ENCODE peak calls at places on chromosomes 13 and 19, in four cellular contexts. One of them, this sample, is unnamed.

GRCh38 chr19:9914315-9915207 is 21.8 kb downstream of the OLFM2 start:
- DNase-seq in breast epithelium: peak
- DNase-seq in sigmoid colon: peak
- DNase-seq in endothelial cell of umbilical vein: peak
- DNase-seq in this sample: no peak

GRCh38 chr13:113832631-113833030 is 31.2 kb downstream of the GAS6 start:
- DNase-seq in breast epithelium: no peak
- DNase-seq in sigmoid colon: no peak
- DNase-seq in endothelial cell of umbilical vein: no peak
- DNase-seq in this sample: no peak

GRCh38 chr19:12789904-12790619 is 1.2 kb upstream of the JUNB start:
- DNase-seq in endothelial cell of umbilical vein: peak
- DNase-seq in sigmoid colon: peak
- DNase-seq in breast epithelium: peak
- DNase-seq in this sample: peak

GRCh38 chr13:29925457-29925856 is 75.0 kb upstream of the UBL3 start:
- DNase-seq in breast epithelium: peak
- DNase-seq in sigmoid colon: peak
- DNase-seq in endothelial cell of umbilical vein: peak
- DNase-seq in this sample: peak

GRCh38 chr13:66559093-66559492 is 671.0 kb downstream of the PCDH9 start:
- DNase-seq in endothelial cell of umbilical vein: no peak
- DNase-seq in breast epithelium: no peak
- DNase-seq in sigmoid colon: no peak
- DNase-seq in this sample: no peak

GRCh38 chr13:32427852-32428580 is at the start of gene N4BP2L1:
- DNase-seq in breast epithelium: peak
- DNase-seq in sigmoid colon: peak
- DNase-seq in endothelial cell of umbilical vein: peak
- DNase-seq in this sample: peak

GRCh38 chr19:40191836-40192646 is 815 bp downstream of the MAP3K10 start:
- DNase-seq in breast epithelium: no peak
- DNase-seq in endothelial cell of umbilical vein: peak
- DNase-seq in sigmoid colon: peak
- DNase-seq in this sample: no peak

GRCh38 chr13:80386592-80386991 is 45.7 kb upstream of the SPRY2 start:
- DNase-seq in endothelial cell of umbilical vein: peak
- DNase-seq in sigmoid colon: no peak
- DNase-seq in breast epithelium: no peak
- DNase-seq in this sample: no peak

GRCh38 chr13:58191754-58192153 is 560.2 kb downstream of the PCDH17 start:
- DNase-seq in endothelial cell of umbilical vein: no peak
- DNase-seq in sigmoid colon: no peak
- DNase-seq in breast epithelium: no peak
- DNase-seq in this sample: no peak

GRCh38 chr19:9054768-9055167 is 32.1 kb upstream of the OR1M1 start:
- DNase-seq in endothelial cell of umbilical vein: no peak
- DNase-seq in breast epithelium: peak
- DNase-seq in sigmoid colon: no peak
- DNase-seq in this sample: no peak

GRCh38 chr13:110001622-110002275 is 215.4 kb upstream of the IRS2 start:
- DNase-seq in breast epithelium: no peak
- DNase-seq in sigmoid colon: no peak
- DNase-seq in endothelial cell of umbilical vein: no peak
- DNase-seq in this sample: no peak

GRCh38 chr19:45311640-45312039 is 11.0 kb downstream of the CKM start:
- DNase-seq in endothelial cell of umbilical vein: no peak
- DNase-seq in sigmoid colon: no peak
- DNase-seq in breast epithelium: no peak
- DNase-seq in this sample: no peak

DNA sequence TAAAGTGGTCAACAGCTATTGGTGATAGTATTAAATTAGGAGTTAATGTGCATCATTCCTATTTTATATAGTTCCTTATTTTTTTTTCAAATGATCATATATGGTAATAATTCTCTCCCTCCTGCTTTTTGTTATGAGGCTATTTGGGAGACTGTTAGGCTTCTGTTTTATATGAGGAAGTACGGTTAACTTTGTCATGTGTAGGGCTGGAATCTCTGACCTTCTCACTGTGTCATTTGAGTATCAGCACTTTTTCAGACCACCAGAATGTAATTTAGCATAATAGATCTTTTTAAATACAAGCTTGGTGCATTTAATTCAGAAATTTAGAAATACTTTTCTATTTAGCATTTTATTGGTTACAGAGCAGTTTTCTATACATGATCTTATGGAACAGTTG is 7.7 kb downstream of the DGKH start:
- DNase-seq in sigmoid colon: no peak
- DNase-seq in endothelial cell of umbilical vein: no peak
- DNase-seq in breast epithelium: no peak
- DNase-seq in this sample: no peak
- H3K4me3 ChIP-seq in sigmoid colon: no peak
- H3K4me3 ChIP-seq in endothelial cell of umbilical vein: no peak
- H3K4me3 ChIP-seq in breast epithelium: no peak
- H3K4me3 ChIP-seq in this sample: no peak

DNA sequence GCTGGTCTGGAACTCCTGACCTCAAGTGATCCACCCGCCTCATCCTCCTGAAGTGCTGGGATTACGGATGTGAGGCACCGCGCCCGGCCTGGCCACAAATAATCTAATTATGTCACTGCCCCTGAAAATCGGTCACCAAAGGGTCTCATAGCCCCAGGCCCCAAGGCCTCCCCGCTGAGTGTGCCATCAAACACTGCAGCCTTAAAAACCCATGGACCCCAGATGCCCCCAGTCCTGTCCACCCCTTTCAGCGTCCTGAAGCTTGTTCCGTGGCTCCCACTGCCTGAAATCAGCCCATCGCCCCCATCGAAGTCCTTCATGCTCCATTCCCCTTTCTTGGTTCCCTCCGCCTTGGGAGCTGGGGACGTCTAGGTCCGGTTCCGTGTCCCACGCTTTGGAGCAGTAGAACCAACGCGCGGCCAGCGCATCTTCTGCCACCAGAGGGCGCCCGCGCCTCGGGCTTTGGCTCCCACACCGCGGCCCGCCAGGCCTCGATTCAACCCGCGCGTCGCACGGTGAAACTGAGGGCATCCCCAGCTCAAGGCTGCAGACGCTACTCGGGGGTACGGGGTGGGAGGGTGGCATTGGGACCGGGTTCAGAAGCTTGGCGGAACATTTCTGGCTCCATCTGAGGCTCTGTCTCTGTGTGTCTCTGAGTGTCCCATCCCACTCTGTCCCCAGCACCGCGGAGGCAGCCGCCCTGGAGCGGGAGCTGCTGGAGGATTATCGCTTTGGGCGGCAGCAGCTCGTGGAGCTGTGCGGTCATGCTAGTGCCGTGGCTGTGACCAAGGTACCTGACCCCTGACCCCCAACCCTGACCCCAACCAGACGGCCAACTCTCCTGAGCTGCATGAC is 3.5 kb downstream of the YJEFN3 start:
- DNase-seq in breast epithelium: peak
- DNase-seq in sigmoid colon: peak
- DNase-seq in endothelial cell of umbilical vein: peak
- DNase-seq in this sample: no peak
- TF ChIP-seq POLR2AphosphoS5 in breast epithelium: peak
- TF ChIP-seq POLR2AphosphoS5 in sigmoid colon: peak
- TF ChIP-seq POLR2AphosphoS5 in endothelial cell of umbilical vein: no peak
- TF ChIP-seq POLR2AphosphoS5 in this sample: peak

GRCh38 chr19:11479090-11479469 is 1.8 kb downstream of the ELAVL3 start:
- DNase-seq in breast epithelium: no peak
- DNase-seq in sigmoid colon: no peak
- DNase-seq in endothelial cell of umbilical vein: no peak
- DNase-seq in this sample: no peak

GRCh38 chr19:11480927-11481776 is at the start of gene ELAVL3:
- DNase-seq in breast epithelium: no peak
- DNase-seq in sigmoid colon: no peak
- DNase-seq in endothelial cell of umbilical vein: no peak
- DNase-seq in this sample: no peak

GRCh38 chr19:11479470-11480080 is 1.3 kb downstream of the ELAVL3 start:
- DNase-seq in endothelial cell of umbilical vein: no peak
- DNase-seq in sigmoid colon: no peak
- DNase-seq in breast epithelium: no peak
- DNase-seq in this sample: no peak

GRCh38 chr19:11481777-11482383 is 1.0 kb upstream of the ELAVL3 start:
- DNase-seq in breast epithelium: peak
- DNase-seq in endothelial cell of umbilical vein: peak
- DNase-seq in sigmoid colon: peak
- DNase-seq in this sample: no peak

DNA sequence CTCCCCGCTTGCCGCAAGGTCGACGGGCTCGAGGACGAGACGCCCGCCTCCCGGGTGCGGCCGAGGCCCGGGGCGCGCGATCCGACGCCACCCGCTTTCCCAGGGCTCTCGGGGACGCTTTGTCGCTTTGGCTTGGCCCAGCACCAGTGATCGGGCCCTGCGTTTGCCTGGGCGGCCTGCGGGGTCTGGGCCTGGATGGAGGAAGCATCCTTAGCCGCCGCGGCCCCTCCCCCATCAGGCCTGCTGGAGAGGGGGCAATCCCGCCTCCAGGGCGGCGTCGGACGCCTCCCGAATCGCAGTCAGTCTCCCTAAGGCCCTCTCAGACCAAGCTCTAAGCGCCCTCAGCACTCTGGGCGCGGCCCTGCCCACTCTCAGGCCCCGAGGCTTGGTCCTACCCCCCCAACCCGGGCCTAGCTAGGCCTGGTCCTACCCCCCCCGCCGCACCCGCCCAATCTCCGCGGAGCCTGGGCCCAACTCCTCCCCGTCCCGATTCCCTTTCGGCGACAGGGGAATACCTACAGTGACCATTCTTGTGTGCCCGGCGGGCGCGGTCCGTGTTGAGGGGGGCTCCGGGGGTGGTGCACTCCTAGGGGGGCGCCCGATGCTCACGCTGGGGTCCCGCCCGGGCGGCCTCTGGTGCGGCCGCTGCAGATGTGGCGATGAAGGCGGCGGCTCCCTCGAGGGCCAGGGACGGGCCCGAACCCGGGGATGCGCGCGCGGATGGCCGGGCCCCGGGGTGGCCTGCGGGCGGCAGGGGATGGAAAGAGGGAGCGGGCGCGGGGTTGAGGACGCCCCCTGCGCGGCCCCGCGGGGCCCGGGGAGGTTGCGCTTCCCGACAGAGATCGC is 542 bp downstream of the ELAVL3 start:
- DNase-seq in sigmoid colon: no peak
- DNase-seq in endothelial cell of umbilical vein: no peak
- DNase-seq in breast epithelium: no peak
- DNase-seq in this sample: no peak
- H3K4me3 ChIP-seq in sigmoid colon: no peak
- H3K4me3 ChIP-seq in endothelial cell of umbilical vein: no peak
- H3K4me3 ChIP-seq in breast epithelium: peak
- H3K4me3 ChIP-seq in this sample: peak

DNA sequence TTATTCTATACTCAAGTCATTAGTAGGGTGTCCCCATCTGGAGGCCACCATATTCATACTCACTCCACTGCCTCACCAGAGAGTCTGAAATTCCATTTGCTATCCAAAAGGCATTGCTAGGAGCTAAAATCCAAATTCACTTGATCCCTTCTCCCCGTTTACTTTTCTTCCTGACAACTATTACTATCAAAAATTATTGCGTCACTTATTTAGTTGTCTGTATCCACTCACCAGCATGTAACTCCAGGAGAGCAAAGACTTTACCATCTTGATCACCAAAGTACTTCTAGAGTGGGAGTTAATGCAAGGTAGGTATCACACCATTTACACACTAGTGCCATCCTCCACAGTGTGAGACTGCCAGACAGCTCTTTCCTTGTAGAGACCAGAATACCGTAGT is 82.3 kb upstream of the SGCG start:
- DNase-seq in endothelial cell of umbilical vein: no peak
- DNase-seq in sigmoid colon: no peak
- DNase-seq in breast epithelium: no peak
- DNase-seq in this sample: no peak
- TF ChIP-seq POLR2AphosphoS5 in endothelial cell of umbilical vein: no peak
- TF ChIP-seq POLR2AphosphoS5 in sigmoid colon: no peak
- TF ChIP-seq POLR2AphosphoS5 in breast epithelium: no peak
- TF ChIP-seq POLR2AphosphoS5 in this sample: no peak